ENCODE peak calls at places on chromosomes 16 and 17, in nine cellular contexts. One of them, this sample, is unnamed.

GRCh38 chr16:53094013-53094630 is 39.3 kb downstream of the CHD9 start:
- DNase-seq in naive thymus-derived CD4-positive, alpha-beta T cell: peak; percentile 2
- DNase-seq in left ventricle myocardium inferior: peak; percentile 68
- DNase-seq in thyroid gland: peak; percentile 35
- DNase-seq in tibial nerve: peak; percentile 22
- DNase-seq in astrocyte of the hippocampus: no peak
- DNase-seq in D341Med: no peak
- DNase-seq in T-cell: peak; percentile 11
- DNase-seq in mammary epithelial cell: no peak
- DNase-seq in this sample: no peak

GRCh38 chr16:77585852-77586251 is 136.5 kb upstream of the NUDT7 start:
- DNase-seq in naive thymus-derived CD4-positive, alpha-beta T cell: no peak
- DNase-seq in left ventricle myocardium inferior: no peak
- DNase-seq in thyroid gland: no peak
- DNase-seq in tibial nerve: no peak
- DNase-seq in astrocyte of the hippocampus: peak; percentile 68
- DNase-seq in D341Med: no peak
- DNase-seq in T-cell: no peak
- DNase-seq in mammary epithelial cell: peak; percentile 90
- DNase-seq in this sample: no peak

GRCh38 chr17:17395246-17395802 is 81.5 kb upstream of the MED9 start:
- DNase-seq in naive thymus-derived CD4-positive, alpha-beta T cell: no peak
- DNase-seq in left ventricle myocardium inferior: no peak
- DNase-seq in thyroid gland: no peak
- DNase-seq in tibial nerve: peak; percentile 56
- DNase-seq in astrocyte of the hippocampus: no peak
- DNase-seq in D341Med: no peak
- DNase-seq in T-cell: no peak
- DNase-seq in mammary epithelial cell: no peak
- DNase-seq in this sample: no peak

GRCh38 chr16:50444546-50444945 is 75.8 kb upstream of the BRD7 start:
- DNase-seq in naive thymus-derived CD4-positive, alpha-beta T cell: no peak
- DNase-seq in left ventricle myocardium inferior: no peak
- DNase-seq in thyroid gland: no peak
- DNase-seq in tibial nerve: no peak
- DNase-seq in astrocyte of the hippocampus: no peak
- DNase-seq in D341Med: no peak
- DNase-seq in T-cell: no peak
- DNase-seq in mammary epithelial cell: peak; percentile 25
- DNase-seq in this sample: no peak

GRCh38 chr17:43814026-43814425 is 18.9 kb downstream of the MPP3 start:
- DNase-seq in naive thymus-derived CD4-positive, alpha-beta T cell: no peak
- DNase-seq in left ventricle myocardium inferior: no peak
- DNase-seq in thyroid gland: no peak
- DNase-seq in tibial nerve: no peak
- DNase-seq in astrocyte of the hippocampus: no peak
- DNase-seq in D341Med: no peak
- DNase-seq in T-cell: no peak
- DNase-seq in mammary epithelial cell: no peak
- DNase-seq in this sample: no peak

GRCh38 chr17:76844485-76844829 is 23.7 kb upstream of the MGAT5B start:
- DNase-seq in naive thymus-derived CD4-positive, alpha-beta T cell: no peak
- DNase-seq in left ventricle myocardium inferior: no peak
- DNase-seq in thyroid gland: no peak
- DNase-seq in tibial nerve: no peak
- DNase-seq in astrocyte of the hippocampus: no peak
- DNase-seq in D341Med: no peak
- DNase-seq in T-cell: no peak
- DNase-seq in mammary epithelial cell: no peak
- DNase-seq in this sample: no peak

GRCh38 chr17:43330876-43331639 is 67.7 kb upstream of the ARL4D start:
- DNase-seq in naive thymus-derived CD4-positive, alpha-beta T cell: no peak
- DNase-seq in left ventricle myocardium inferior: no peak
- DNase-seq in thyroid gland: no peak
- DNase-seq in tibial nerve: no peak
- DNase-seq in astrocyte of the hippocampus: no peak
- DNase-seq in D341Med: no peak
- DNase-seq in T-cell: no peak
- DNase-seq in mammary epithelial cell: no peak
- DNase-seq in this sample: no peak

GRCh38 chr16:68452176-68452575 is 3.9 kb upstream of the SMPD3 start:
- DNase-seq in naive thymus-derived CD4-positive, alpha-beta T cell: no peak
- DNase-seq in left ventricle myocardium inferior: no peak
- DNase-seq in thyroid gland: no peak
- DNase-seq in tibial nerve: no peak
- DNase-seq in astrocyte of the hippocampus: peak; percentile 3
- DNase-seq in D341Med: no peak
- DNase-seq in T-cell: no peak
- DNase-seq in mammary epithelial cell: no peak
- DNase-seq in this sample: peak; percentile 3

GRCh38 chr16:12425134-12425941 is 378.3 kb downstream of the CPPED1 start:
- DNase-seq in naive thymus-derived CD4-positive, alpha-beta T cell: no peak
- DNase-seq in left ventricle myocardium inferior: no peak
- DNase-seq in thyroid gland: no peak
- DNase-seq in tibial nerve: no peak
- DNase-seq in astrocyte of the hippocampus: peak; percentile 33
- DNase-seq in D341Med: peak; percentile 43
- DNase-seq in T-cell: no peak
- DNase-seq in mammary epithelial cell: no peak
- DNase-seq in this sample: peak; percentile 17

GRCh38 chr16:50747206-50747956 is 5.5 kb downstream of the CYLD start:
- DNase-seq in naive thymus-derived CD4-positive, alpha-beta T cell: peak; percentile 72
- DNase-seq in left ventricle myocardium inferior: no peak
- DNase-seq in thyroid gland: no peak
- DNase-seq in tibial nerve: no peak
- DNase-seq in astrocyte of the hippocampus: no peak
- DNase-seq in D341Med: no peak
- DNase-seq in T-cell: peak; percentile 20
- DNase-seq in mammary epithelial cell: peak; percentile 34
- DNase-seq in this sample: no peak

GRCh38 chr16:77414752-77415231 is 20.0 kb downstream of the ADAMTS18 start:
- DNase-seq in naive thymus-derived CD4-positive, alpha-beta T cell: no peak
- DNase-seq in left ventricle myocardium inferior: no peak
- DNase-seq in thyroid gland: no peak
- DNase-seq in tibial nerve: no peak
- DNase-seq in astrocyte of the hippocampus: peak; percentile 49
- DNase-seq in D341Med: no peak
- DNase-seq in T-cell: no peak
- DNase-seq in mammary epithelial cell: peak; percentile 32
- DNase-seq in this sample: no peak

GRCh38 chr16:22624038-22624656 is 113.5 kb downstream of the NPIPB5 start:
- DNase-seq in naive thymus-derived CD4-positive, alpha-beta T cell: no peak
- DNase-seq in left ventricle myocardium inferior: no peak
- DNase-seq in thyroid gland: no peak
- DNase-seq in tibial nerve: no peak
- DNase-seq in astrocyte of the hippocampus: no peak
- DNase-seq in D341Med: no peak
- DNase-seq in T-cell: no peak
- DNase-seq in mammary epithelial cell: no peak
- DNase-seq in this sample: no peak

GRCh38 chr16:52469775-52470174 is 77.2 kb downstream of the TOX3 start:
- DNase-seq in naive thymus-derived CD4-positive, alpha-beta T cell: no peak
- DNase-seq in left ventricle myocardium inferior: no peak
- DNase-seq in thyroid gland: no peak
- DNase-seq in tibial nerve: no peak
- DNase-seq in astrocyte of the hippocampus: peak; percentile 83
- DNase-seq in D341Med: no peak
- DNase-seq in T-cell: no peak
- DNase-seq in mammary epithelial cell: no peak
- DNase-seq in this sample: no peak

GRCh38 chr17:58172369-58173071 is 5.7 kb downstream of the OR4D2 start:
- DNase-seq in naive thymus-derived CD4-positive, alpha-beta T cell: peak; percentile 62
- DNase-seq in left ventricle myocardium inferior: no peak
- DNase-seq in thyroid gland: no peak
- DNase-seq in tibial nerve: no peak
- DNase-seq in astrocyte of the hippocampus: peak; percentile 5
- DNase-seq in D341Med: peak; percentile 75
- DNase-seq in T-cell: peak; percentile 50
- DNase-seq in mammary epithelial cell: peak; percentile 35
- DNase-seq in this sample: no peak

GRCh38 chr16:82924075-82924854 is 297.5 kb downstream of the CDH13 start:
- DNase-seq in naive thymus-derived CD4-positive, alpha-beta T cell: no peak
- DNase-seq in left ventricle myocardium inferior: no peak
- DNase-seq in thyroid gland: no peak
- DNase-seq in tibial nerve: no peak
- DNase-seq in astrocyte of the hippocampus: no peak
- DNase-seq in D341Med: no peak
- DNase-seq in T-cell: no peak
- DNase-seq in mammary epithelial cell: no peak
- DNase-seq in this sample: no peak